ENCODE peak calls at places on chromosomes 1 and 21, in five cellular contexts. Q is A549, V is SK-N-SH, J is GM12878, A is K562. G is an unnamed sample.

GRCh38 chr1:205669341-205670142 is 10.8 kb downstream of the SLC45A3 start:
- DNase-seq in Q (no peak), A (peak; percentile 86), V (peak; percentile 22), J (no peak), G (no peak)

GRCh38 chr1:215793210-215793609 is 226.1 kb downstream of the KCTD3 start:
- DNase-seq in A (no peak), V (no peak), Q (peak; percentile 2), J (no peak), G (peak; percentile 94)

GRCh38 chr21:24045775-24046215 is 1561.5 kb downstream of the MRPL39 start:
- DNase-seq in J (no peak), V (peak; percentile 30), A (no peak), Q (no peak), G (peak; percentile 99)

GRCh38 chr1:231106347-231106746 is 55.5 kb upstream of the TRIM67 start:
- DNase-seq in V (no peak), A (no peak), Q (no peak), J (no peak), G (peak; percentile 66)

GRCh38 chr21:16192900-16193299 is 463.1 kb downstream of the USP25 start:
- DNase-seq in Q (peak; percentile 23), V (no peak), J (no peak), A (no peak), G (peak; percentile 20)

GRCh38 chr1:53781654-53782053 is 42.7 kb upstream of the GLIS1 start:
- DNase-seq in A (no peak), Q (no peak), V (no peak), J (no peak), G (peak; percentile 44)

GRCh38 chr1:167518331-167518700 is at the start of gene CD247:
- DNase-seq in J (no peak), A (no peak), Q (no peak), V (no peak), G (no peak)

GRCh38 chr1:206555473-206555935 is 48.2 kb downstream of the RASSF5 start:
- DNase-seq in A (peak; percentile 79), J (no peak), V (no peak), Q (no peak), G (no peak)

GRCh38 chr1:154170547-154171221 is 15.8 kb upstream of the NUP210L start:
- DNase-seq in Q (no peak), J (no peak), A (no peak), V (no peak), G (no peak)

GRCh38 chr1:46097149-46097472 is 35.3 kb downstream of the PIK3R3 start:
- DNase-seq in Q (no peak), J (no peak), A (no peak), V (no peak), G (no peak)

GRCh38 chr1:45843474-45843905 is 40.1 kb downstream of the MAST2 start:
- DNase-seq in Q (no peak), V (no peak), A (no peak), J (no peak), G (peak; percentile 69)

GRCh38 chr1:91011726-91012125 is 10.1 kb downstream of the ZNF644 start:
- DNase-seq in Q (no peak), V (no peak), J (no peak), A (no peak), G (peak; percentile 68)

GRCh38 chr1:73736125-73736524 is 461.9 kb downstream of the LRRIQ3 start:
- DNase-seq in A (no peak), J (no peak), Q (no peak), V (no peak), G (no peak)

GRCh38 chr1:207581496-207582168 is 63.3 kb upstream of the CR1L start:
- DNase-seq in J (no peak), A (no peak), V (no peak), Q (no peak), G (no peak)

GRCh38 chr21:20661745-20662470 is 336.3 kb upstream of the NCAM2 start:
- DNase-seq in Q (no peak), J (no peak), V (no peak), A (no peak), G (no peak)

GRCh38 chr1:163090321-163090945 is 21.3 kb downstream of the RGS4 start:
- DNase-seq in Q (no peak), J (no peak), A (no peak), V (no peak), G (peak; percentile 84)

GRCh38 chr21:15009964-15010363 is 54.8 kb downstream of the NRIP1 start:
- DNase-seq in Q (no peak), J (no peak), V (no peak), A (no peak), G (peak; percentile 91)

GRCh38 chr1:74731399-74732052 is 1.3 kb downstream of the CRYZ start:
- DNase-seq in A (peak; percentile 71), Q (peak; percentile 32), V (no peak), J (no peak), G (peak; percentile 21)

DNA sequence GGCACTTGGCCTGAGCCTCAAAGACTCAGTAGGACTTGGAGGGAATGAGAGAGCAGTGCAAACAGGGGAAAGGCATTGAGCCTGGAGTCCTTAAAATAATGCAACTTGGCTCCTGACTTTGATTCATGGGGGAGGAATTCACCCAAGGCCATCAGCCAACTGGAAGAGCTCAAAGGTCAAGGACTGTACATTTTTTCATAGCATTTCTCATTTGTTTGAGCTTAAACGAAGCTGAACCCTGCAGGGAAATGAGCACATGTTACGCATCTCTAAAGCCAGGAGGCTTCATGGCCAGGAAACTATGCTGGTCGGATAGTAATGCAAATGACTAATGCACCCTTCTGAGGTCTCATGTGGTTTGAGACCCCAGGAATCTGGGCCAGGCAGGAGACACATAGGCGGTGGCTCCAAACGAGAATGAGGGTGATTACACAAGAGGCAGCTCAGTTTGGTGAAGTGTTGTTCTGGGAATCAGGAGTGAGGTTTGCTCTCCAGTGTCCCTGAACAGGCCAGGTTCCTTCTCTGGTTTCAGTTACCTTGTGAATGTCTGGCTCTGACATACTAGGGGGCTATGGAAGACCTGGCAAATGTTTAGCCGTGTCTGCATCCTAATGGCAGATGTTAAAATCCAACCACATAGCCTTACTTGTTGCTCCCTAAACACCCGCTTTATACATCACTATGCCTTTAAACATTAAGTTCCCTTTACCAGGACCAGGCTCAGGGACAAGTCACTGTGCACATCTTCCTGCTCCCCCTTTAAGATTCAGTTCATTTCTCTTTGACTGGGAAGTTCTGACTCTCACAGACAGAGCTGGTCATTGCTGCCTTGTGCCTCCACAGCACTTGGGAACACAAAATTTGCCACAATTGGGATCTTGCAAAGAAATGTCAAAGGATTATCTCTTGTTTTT is 503.9 kb upstream of the USP24 start:
- DNase-seq in A (no peak), Q (peak; percentile 15), J (no peak), V (no peak), G (peak; percentile 100)
- TF ChIP-seq RCOR1 in A (no peak), Q (no peak), J (no peak), V (no peak), G (peak; percentile 87)

DNA sequence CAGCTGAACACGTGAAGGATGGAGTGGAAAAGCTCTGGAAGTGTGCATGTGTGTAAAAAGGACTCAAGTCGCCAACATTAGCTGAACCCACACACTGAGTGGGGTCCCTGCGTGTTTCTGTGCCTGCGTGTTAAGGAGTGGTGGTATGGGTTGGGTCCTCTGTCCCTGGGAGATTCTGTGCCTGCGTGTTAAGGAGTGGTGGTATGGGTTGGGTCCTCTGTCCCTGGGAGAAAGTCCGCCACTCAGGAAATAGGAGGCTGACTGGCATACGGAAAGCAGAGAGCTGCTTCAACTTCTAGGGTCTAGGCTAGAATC is 7.0 kb upstream of the SOX13 start:
- DNase-seq in Q (no peak), J (no peak), V (no peak), A (no peak), G (no peak)
- TF ChIP-seq RCOR1 in Q (no peak), J (no peak), V (no peak), A (no peak), G (no peak)

DNA sequence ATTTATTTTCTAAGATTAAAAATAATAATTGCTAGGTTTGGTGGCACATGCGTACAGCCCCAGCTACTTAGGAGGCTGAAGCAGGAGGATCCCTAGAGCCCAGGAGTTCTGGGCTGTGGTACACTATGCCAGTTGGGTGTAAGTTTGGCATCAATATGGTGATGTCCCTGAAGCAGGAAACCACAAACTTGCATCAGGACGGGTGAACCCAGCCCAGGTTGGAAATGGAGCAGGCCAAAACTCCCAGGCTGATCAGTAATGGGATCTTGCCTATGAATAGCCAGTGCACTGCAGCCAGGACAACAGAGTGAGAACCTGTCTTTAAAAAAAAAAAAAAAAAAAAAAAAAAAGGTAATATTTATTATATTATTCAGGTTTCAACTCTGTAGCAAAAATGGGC is 92.4 kb upstream of the PGD start:
- DNase-seq in J (no peak), V (no peak), Q (no peak), A (no peak), G (no peak)
- TF ChIP-seq RCOR1 in J (no peak), V (no peak), Q (no peak), A (no peak), G (no peak)

GRCh38 chr1:93847811-93848288 is 31.2 kb downstream of the DNTTIP2 start:
- DNase-seq in A (peak; percentile 75), V (peak; percentile 77), Q (peak; percentile 51), J (no peak), G (peak; percentile 60)
- TF ChIP-seq RCOR1 in A (peak; percentile 76), V (peak; percentile 63), Q (no peak), J (no peak), G (no peak)

GRCh38 chr1:247681288-247681897 is 1.9 kb upstream of the OR13G1 start:
- DNase-seq in V (peak; percentile 34), Q (peak; percentile 2), A (peak; percentile 55), J (no peak), G (peak; percentile 27)
- TF ChIP-seq RCOR1 in V (no peak), Q (no peak), A (no peak), J (no peak), G (no peak)

DNA sequence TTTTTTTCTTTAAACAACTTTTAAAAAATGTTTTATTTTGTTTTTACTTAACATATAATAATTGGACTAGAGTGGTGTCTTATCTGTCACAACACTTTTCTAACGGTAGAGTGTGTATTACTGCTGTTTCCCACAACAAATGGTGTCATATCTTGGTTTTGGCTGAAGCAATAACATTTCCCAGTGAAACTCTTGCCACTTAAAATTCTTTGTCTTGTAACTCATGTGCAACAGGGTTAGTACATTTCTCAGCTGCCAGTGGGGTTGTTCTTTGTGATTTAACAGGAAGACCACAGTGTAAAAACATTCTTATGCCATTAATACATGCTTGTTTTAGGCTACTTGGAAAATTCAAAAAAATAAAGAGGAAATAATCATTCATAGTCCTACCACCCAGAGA is 43.5 kb downstream of the ALPL start:
- DNase-seq in Q (no peak), V (no peak), J (no peak), A (no peak), G (peak; percentile 93)
- TF ChIP-seq RCOR1 in Q (no peak), V (no peak), J (no peak), A (no peak), G (no peak)

DNA sequence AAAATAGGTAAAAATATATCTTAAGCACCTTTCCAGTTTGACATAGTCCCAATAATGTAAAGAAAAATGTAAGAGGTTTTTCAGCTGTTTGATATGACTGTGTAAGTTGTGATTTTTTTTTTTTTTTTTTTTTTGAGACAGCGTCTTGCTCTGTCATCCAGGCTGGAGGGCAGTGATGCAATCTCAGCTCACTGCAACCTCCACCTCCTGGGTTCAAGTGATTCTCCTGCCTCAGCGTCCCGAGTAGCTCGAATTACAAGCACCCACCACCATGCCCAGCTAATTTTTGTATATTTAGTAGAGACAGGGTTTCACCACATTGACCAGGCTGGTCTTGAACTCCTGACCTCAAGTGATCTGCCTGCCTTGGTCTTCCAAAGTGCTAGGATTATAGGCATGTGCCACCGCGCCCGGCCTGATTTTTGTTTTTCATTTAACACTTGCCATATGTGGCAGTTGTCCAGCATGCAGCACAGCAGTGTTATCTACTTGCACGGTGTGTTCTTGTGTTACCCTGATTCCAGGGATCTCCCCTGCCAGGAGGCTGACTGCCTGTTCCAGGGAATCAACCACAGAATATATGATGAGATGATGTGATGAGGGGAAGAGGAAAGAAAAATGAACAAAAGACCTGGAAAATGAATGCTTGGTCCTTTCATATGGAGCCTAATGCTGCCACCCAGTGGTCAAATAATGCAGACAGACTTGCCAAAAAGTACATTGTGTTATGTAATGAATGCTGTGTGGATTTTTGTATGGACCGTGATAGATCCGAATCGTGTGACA is 79.0 kb downstream of the RAVER2 start:
- DNase-seq in J (peak; percentile 11), A (peak; percentile 47), Q (peak; percentile 30), V (peak; percentile 64), G (peak; percentile 81)
- TF ChIP-seq RCOR1 in J (no peak), A (peak; percentile 60), Q (no peak), V (peak; percentile 45), G (no peak)

G was measured in IMR-90.